ENCODE peak calls at places on chromosomes 11 and 22, in nine cellular contexts. N is EL; O is stimulated activated CD8-positive, alpha-beta memory T cell treated with anti-CD3 and anti-CD28 coated beads, Interleukin-15, amount 100 ng/mL, for 4 hours; Q is IMR-90; E is stimulated activated CD4-positive, alpha-beta T cell treated with anti-CD3 and anti-CD28 coated beads, Interleukin-1b, Interleukin-23, amount 100 ng/mL, for 48 hours; B is neural crest cell; J is head of caudate nucleus; M is activated naive CD8-positive, alpha-beta T cell treated with anti-CD3 and anti-CD28 coated beads for 36 hours; T is EH. S is an unnamed sample.

GRCh38 chr11:12692238-12693074 is 18.2 kb downstream of the TEAD1 start:
- DNase-seq in N (peak; percentile 95), O (no peak), Q (peak; percentile 95), E (no peak), B (peak; percentile 55), J (peak; percentile 65), M (no peak), T (peak; percentile 95), S (peak; percentile 44)

GRCh38 chr11:93319224-93319839 is 11.2 kb upstream of the DEUP1 start:
- DNase-seq in N (no peak), O (no peak), Q (no peak), E (no peak), B (no peak), J (no peak), M (no peak), T (no peak), S (no peak)

GRCh38 chr11:45444796-45445195 is 158.7 kb upstream of the SYT13 start:
- DNase-seq in N (peak; percentile 11), O (no peak), Q (no peak), E (no peak), B (no peak), J (no peak), M (peak; percentile 5), T (no peak), S (no peak)

GRCh38 chr11:1310772-1311468 is 1.5 kb upstream of the TOLLIP start:
- DNase-seq in N (no peak), O (peak; percentile 30), Q (no peak), E (peak; percentile 57), B (no peak), J (no peak), M (peak; percentile 71), T (no peak), S (no peak)

GRCh38 chr11:108985611-108986279 is 320.9 kb downstream of the DDX10 start:
- DNase-seq in N (peak; percentile 71), O (no peak), Q (peak; percentile 82), E (no peak), B (no peak), J (no peak), M (no peak), T (peak; percentile 72), S (no peak)

GRCh38 chr11:72962084-72962483 is 147.9 kb downstream of the ATG16L2 start:
- DNase-seq in N (peak; percentile 45), O (no peak), Q (peak; percentile 66), E (no peak), B (no peak), J (no peak), M (no peak), T (peak; percentile 56), S (no peak)

GRCh38 chr11:43567396-43567975 is 113.1 kb upstream of the HSD17B12 start:
- DNase-seq in N (peak; percentile 46), O (no peak), Q (peak; percentile 56), E (no peak), B (no peak), J (peak; percentile 28), M (no peak), T (peak; percentile 60), S (peak; percentile 78)

GRCh38 chr11:43537831-43538230 is 142.7 kb upstream of the HSD17B12 start:
- DNase-seq in N (no peak), O (no peak), Q (no peak), E (no peak), B (no peak), J (no peak), M (no peak), T (no peak), S (no peak)

GRCh38 chr11:124872741-124873140 is 7.5 kb downstream of the ROBO3 start:
- DNase-seq in N (no peak), O (no peak), Q (no peak), E (no peak), B (no peak), J (no peak), M (no peak), T (no peak), S (no peak)

GRCh38 chr11:68342459-68343158 is 30.2 kb downstream of the LRP5 start:
- DNase-seq in N (no peak), O (no peak), Q (no peak), E (no peak), B (no peak), J (no peak), M (no peak), T (no peak), S (peak; percentile 99)

GRCh38 chr11:8070417-8071101 is 10.5 kb upstream of the TUB start:
- DNase-seq in N (peak; percentile 42), O (no peak), Q (peak; percentile 61), E (no peak), B (no peak), J (no peak), M (no peak), T (peak; percentile 57), S (peak; percentile 35)

GRCh38 chr22:38203855-38204497 is 2.2 kb downstream of the MAFF start:
- DNase-seq in N (peak; percentile 81), O (no peak), Q (peak; percentile 83), E (no peak), B (no peak), J (no peak), M (no peak), T (peak; percentile 72), S (no peak)

GRCh38 chr11:35215945-35216344 is 77.0 kb downstream of the CD44 start:
- DNase-seq in N (no peak), O (no peak), Q (no peak), E (no peak), B (no peak), J (no peak), M (no peak), T (peak; percentile 33), S (no peak)

GRCh38 chr22:48607901-48608650 is 1219.6 kb downstream of the BRD1 start:
- DNase-seq in N (no peak), O (no peak), Q (no peak), E (no peak), B (no peak), J (no peak), M (no peak), T (no peak), S (no peak)

GRCh38 chr22:17164392-17165024 is 5.4 kb upstream of the HDHD5 start:
- DNase-seq in N (peak; percentile 13), O (no peak), Q (no peak), E (no peak), B (no peak), J (no peak), M (no peak), T (no peak), S (no peak)

GRCh38 chr11:126132319-126132718 is 69.7 kb upstream of the CDON start:
- DNase-seq in N (peak; percentile 39), O (no peak), Q (no peak), E (no peak), B (no peak), J (no peak), M (no peak), T (peak; percentile 29), S (peak; percentile 68)

GRCh38 chr11:44766112-44766971 is 39.6 kb downstream of the TSPAN18 start:
- DNase-seq in N (peak; percentile 82), O (no peak), Q (peak; percentile 93), E (no peak), B (no peak), J (no peak), M (no peak), T (peak; percentile 90), S (no peak)

GRCh38 chr22:37229805-37230672 is 14.0 kb downstream of the RAC2 start:
- DNase-seq in N (peak; percentile 81), O (peak; percentile 76), Q (peak; percentile 51), E (peak; percentile 94), B (no peak), J (no peak), M (peak; percentile 90), T (peak; percentile 86), S (no peak)

GRCh38 chr11:18091731-18092130 is 14.2 kb downstream of the SAAL1 start:
- DNase-seq in N (peak; percentile 34), O (no peak), Q (peak; percentile 51), E (no peak), B (no peak), J (no peak), M (no peak), T (peak; percentile 28), S (no peak)

GRCh38 chr11:78010755-78011154 is 12.3 kb downstream of the KCTD14 start:
- DNase-seq in N (no peak), O (no peak), Q (no peak), E (no peak), B (no peak), J (no peak), M (no peak), T (no peak), S (no peak)

GRCh38 chr11:97815667-97816066 is 1205.1 kb upstream of the CNTN5 start:
- DNase-seq in N (no peak), O (no peak), Q (peak; percentile 0), E (no peak), B (no peak), J (no peak), M (no peak), T (no peak), S (no peak)

GRCh38 chr11:124837491-124837856 is 27.8 kb upstream of the ROBO3 start:
- DNase-seq in N (peak; percentile 82), O (no peak), Q (peak; percentile 90), E (no peak), B (peak; percentile 16), J (no peak), M (no peak), T (peak; percentile 79), S (peak; percentile 79)

S was measured in T47D.